ENCODE peak calls at places on chromosomes 5 and 9, in seven cellular contexts. X is stimulated activated CD8-positive, alpha-beta memory T cell treated with anti-CD3 and anti-CD28 coated beads, Interleukin-4, amount 100 ng/mL, for 4 hours; H is activated B cell treated with CpG ODN at 0.5 μM for 24 hours; A is NCI-H1105; N is progenitor cell of endocrine pancreas; D is AG04449; J is T-helper 2 cell. M is an unnamed sample.

GRCh38 chr5:172835246-172836030 is 1.4 kb downstream of the ERGIC1 start:
- DNase-seq in X (no peak), H (no peak), A (no peak), N (no peak), D (no peak), J (no peak), M (no peak)

GRCh38 chr5:123700624-123701023 is 188.6 kb downstream of the CSNK1G3 start:
- DNase-seq in X (no peak), H (no peak), A (no peak), N (no peak), D (peak; percentile 98), J (no peak), M (peak; percentile 96)

GRCh38 chr9:3088166-3088702 is 244.3 kb upstream of the PUM3 start:
- DNase-seq in X (no peak), H (no peak), A (no peak), N (no peak), D (no peak), J (no peak), M (no peak)

GRCh38 chr5:103849934-103850333 is 287.3 kb upstream of the NUDT12 start:
- DNase-seq in X (no peak), H (no peak), A (no peak), N (no peak), D (peak; percentile 86), J (no peak), M (peak; percentile 88)

GRCh38 chr5:135729582-135729879 is 104.9 kb upstream of the SLC25A48 start:
- DNase-seq in X (no peak), H (no peak), A (no peak), N (no peak), D (no peak), J (no peak), M (no peak)

GRCh38 chr5:145483211-145483610 is 351.9 kb downstream of the PRELID2 start:
- DNase-seq in X (no peak), H (no peak), A (no peak), N (no peak), D (no peak), J (no peak), M (peak; percentile 24)

GRCh38 chr5:122789461-122790171 is 14.7 kb downstream of the SNX2 start:
- DNase-seq in X (no peak), H (no peak), A (no peak), N (no peak), D (no peak), J (no peak), M (no peak)

GRCh38 chr5:159616967-159617366 is 286.7 kb upstream of the IL12B start:
- DNase-seq in X (no peak), H (no peak), A (no peak), N (no peak), D (no peak), J (no peak), M (peak; percentile 51)

GRCh38 chr9:113568481-113569321 is 105.2 kb downstream of the RGS3 start:
- DNase-seq in X (no peak), H (no peak), A (peak; percentile 70), N (no peak), D (no peak), J (no peak), M (no peak)

GRCh38 chr5:157994906-157995519 is 136.1 kb upstream of the CLINT1 start:
- DNase-seq in X (no peak), H (peak; percentile 21), A (no peak), N (peak; percentile 59), D (no peak), J (peak; percentile 28), M (peak; percentile 33)

GRCh38 chr5:30279237-30279636 is 914.2 kb upstream of the CDH6 start:
- DNase-seq in X (no peak), H (no peak), A (no peak), N (no peak), D (no peak), J (no peak), M (peak; percentile 74)

GRCh38 chr5:74594172-74595040 is 46.1 kb downstream of the ENC1 start:
- DNase-seq in X (no peak), H (no peak), A (no peak), N (no peak), D (no peak), J (no peak), M (peak; percentile 67)

GRCh38 chr9:114488398-114489129 is 16.7 kb downstream of the WHRN start:
- DNase-seq in X (no peak), H (no peak), A (no peak), N (no peak), D (no peak), J (no peak), M (no peak)

GRCh38 chr5:153463806-153464205 is 26.7 kb upstream of the GRIA1 start:
- DNase-seq in X (no peak), H (no peak), A (no peak), N (no peak), D (peak; percentile 17), J (no peak), M (peak; percentile 11)